ENCODE peak calls at places on chromosomes 6 and 20, in ten cellular contexts. One of them, this sample, is unnamed.

GRCh38 chr20:39903806-39904205 is 785.2 kb downstream of the MAFB start:
- DNase-seq in breast epithelium: no peak
- DNase-seq in Ammon's horn: peak; percentile 51
- DNase-seq in T follicular helper cell: no peak
- DNase-seq in dermis microvascular lymphatic vessel endothelial cell: no peak
- DNase-seq in skeletal muscle cell: no peak
- DNase-seq in mesothelial cell of epicardium: no peak
- DNase-seq in CD8-positive, alpha-beta memory T cell: no peak
- DNase-seq in HEK293T: no peak
- DNase-seq in Panc1: no peak
- DNase-seq in this sample: no peak

GRCh38 chr6:33343953-33344611 is 26.5 kb upstream of the ZBTB22 start:
- DNase-seq in Ammon's horn: no peak
- DNase-seq in HEK293T: no peak
- DNase-seq in CD8-positive, alpha-beta memory T cell: peak; percentile 86
- DNase-seq in skeletal muscle cell: no peak
- DNase-seq in dermis microvascular lymphatic vessel endothelial cell: no peak
- DNase-seq in mesothelial cell of epicardium: no peak
- DNase-seq in Panc1: no peak
- DNase-seq in T follicular helper cell: peak; percentile 61
- DNase-seq in breast epithelium: no peak
- DNase-seq in this sample: no peak

GRCh38 chr6:113690255-113690956 is 166.7 kb upstream of the MARCKS start:
- DNase-seq in Ammon's horn: no peak
- DNase-seq in dermis microvascular lymphatic vessel endothelial cell: peak; percentile 79
- DNase-seq in HEK293T: no peak
- DNase-seq in mesothelial cell of epicardium: no peak
- DNase-seq in CD8-positive, alpha-beta memory T cell: no peak
- DNase-seq in Panc1: peak; percentile 93
- DNase-seq in T follicular helper cell: no peak
- DNase-seq in breast epithelium: no peak
- DNase-seq in skeletal muscle cell: peak; percentile 72
- DNase-seq in this sample: no peak

GRCh38 chr6:39823187-39823815 is 31.1 kb downstream of the DAAM2 start:
- DNase-seq in T follicular helper cell: no peak
- DNase-seq in skeletal muscle cell: no peak
- DNase-seq in Panc1: no peak
- DNase-seq in mesothelial cell of epicardium: no peak
- DNase-seq in Ammon's horn: peak; percentile 52
- DNase-seq in HEK293T: no peak
- DNase-seq in dermis microvascular lymphatic vessel endothelial cell: no peak
- DNase-seq in CD8-positive, alpha-beta memory T cell: no peak
- DNase-seq in breast epithelium: no peak
- DNase-seq in this sample: peak; percentile 84

GRCh38 chr6:26519359-26519758 is 18.8 kb upstream of the HMGN4 start:
- DNase-seq in Panc1: no peak
- DNase-seq in skeletal muscle cell: no peak
- DNase-seq in HEK293T: no peak
- DNase-seq in dermis microvascular lymphatic vessel endothelial cell: no peak
- DNase-seq in mesothelial cell of epicardium: no peak
- DNase-seq in Ammon's horn: no peak
- DNase-seq in T follicular helper cell: no peak
- DNase-seq in CD8-positive, alpha-beta memory T cell: no peak
- DNase-seq in breast epithelium: no peak
- DNase-seq in this sample: no peak

GRCh38 chr6:90000864-90001731 is 106.8 kb downstream of the GJA10 start:
- DNase-seq in mesothelial cell of epicardium: no peak
- DNase-seq in dermis microvascular lymphatic vessel endothelial cell: peak; percentile 18
- DNase-seq in breast epithelium: no peak
- DNase-seq in HEK293T: no peak
- DNase-seq in Ammon's horn: no peak
- DNase-seq in CD8-positive, alpha-beta memory T cell: no peak
- DNase-seq in Panc1: no peak
- DNase-seq in T follicular helper cell: no peak
- DNase-seq in skeletal muscle cell: no peak
- DNase-seq in this sample: no peak

GRCh38 chr6:147675281-147675680 is 166.8 kb downstream of the SAMD5 start:
- DNase-seq in T follicular helper cell: no peak
- DNase-seq in Ammon's horn: no peak
- DNase-seq in skeletal muscle cell: peak; percentile 76
- DNase-seq in HEK293T: no peak
- DNase-seq in breast epithelium: no peak
- DNase-seq in mesothelial cell of epicardium: no peak
- DNase-seq in CD8-positive, alpha-beta memory T cell: no peak
- DNase-seq in dermis microvascular lymphatic vessel endothelial cell: no peak
- DNase-seq in Panc1: no peak
- DNase-seq in this sample: no peak

GRCh38 chr6:158894192-158894591 is 75.0 kb upstream of the EZR start:
- DNase-seq in CD8-positive, alpha-beta memory T cell: no peak
- DNase-seq in HEK293T: peak; percentile 32
- DNase-seq in Panc1: peak; percentile 59
- DNase-seq in breast epithelium: no peak
- DNase-seq in Ammon's horn: no peak
- DNase-seq in dermis microvascular lymphatic vessel endothelial cell: peak; percentile 26
- DNase-seq in mesothelial cell of epicardium: no peak
- DNase-seq in T follicular helper cell: no peak
- DNase-seq in skeletal muscle cell: peak; percentile 65
- DNase-seq in this sample: no peak

GRCh38 chr20:588932-589672 is 21.0 kb downstream of the TCF15 start:
- DNase-seq in Panc1: no peak
- DNase-seq in breast epithelium: no peak
- DNase-seq in dermis microvascular lymphatic vessel endothelial cell: no peak
- DNase-seq in T follicular helper cell: no peak
- DNase-seq in Ammon's horn: no peak
- DNase-seq in skeletal muscle cell: no peak
- DNase-seq in HEK293T: no peak
- DNase-seq in CD8-positive, alpha-beta memory T cell: no peak
- DNase-seq in mesothelial cell of epicardium: no peak
- DNase-seq in this sample: no peak

GRCh38 chr6:110328231-110328630 is 29.9 kb downstream of the METTL24 start:
- DNase-seq in CD8-positive, alpha-beta memory T cell: no peak
- DNase-seq in mesothelial cell of epicardium: no peak
- DNase-seq in dermis microvascular lymphatic vessel endothelial cell: no peak
- DNase-seq in breast epithelium: no peak
- DNase-seq in skeletal muscle cell: no peak
- DNase-seq in T follicular helper cell: no peak
- DNase-seq in Ammon's horn: no peak
- DNase-seq in HEK293T: no peak
- DNase-seq in Panc1: no peak
- DNase-seq in this sample: no peak

GRCh38 chr6:36701401-36701991 is 3.9 kb downstream of the RAB44 start:
- DNase-seq in breast epithelium: no peak
- DNase-seq in dermis microvascular lymphatic vessel endothelial cell: no peak
- DNase-seq in HEK293T: no peak
- DNase-seq in CD8-positive, alpha-beta memory T cell: no peak
- DNase-seq in T follicular helper cell: no peak
- DNase-seq in mesothelial cell of epicardium: no peak
- DNase-seq in Ammon's horn: no peak
- DNase-seq in Panc1: no peak
- DNase-seq in skeletal muscle cell: no peak
- DNase-seq in this sample: peak; percentile 64

GRCh38 chr20:21517566-21518277 is 3.9 kb upstream of the NKX2-2 start:
- DNase-seq in CD8-positive, alpha-beta memory T cell: no peak
- DNase-seq in Ammon's horn: no peak
- DNase-seq in Panc1: no peak
- DNase-seq in mesothelial cell of epicardium: no peak
- DNase-seq in dermis microvascular lymphatic vessel endothelial cell: no peak
- DNase-seq in HEK293T: no peak
- DNase-seq in T follicular helper cell: no peak
- DNase-seq in breast epithelium: no peak
- DNase-seq in skeletal muscle cell: no peak
- DNase-seq in this sample: no peak

GRCh38 chr6:150185697-150186096 is 42.9 kb downstream of the PPP1R14C start:
- DNase-seq in mesothelial cell of epicardium: no peak
- DNase-seq in HEK293T: no peak
- DNase-seq in Panc1: no peak
- DNase-seq in skeletal muscle cell: no peak
- DNase-seq in dermis microvascular lymphatic vessel endothelial cell: no peak
- DNase-seq in CD8-positive, alpha-beta memory T cell: no peak
- DNase-seq in breast epithelium: no peak
- DNase-seq in T follicular helper cell: no peak
- DNase-seq in Ammon's horn: no peak
- DNase-seq in this sample: no peak